ENCODE peak calls at places on chromosome 20, in eight cellular contexts. M is adipocyte; J is coronary artery; T is brain microvascular endothelial cell; Q is iPS DF 6.9; Y is SJSA1; W is cardiac muscle cell; N is CD4-positive, CD25-positive, alpha-beta regulatory T cell. B is an unnamed sample.

GRCh38 chr20:16601019-16601418 is 27.8 kb upstream of the KIF16B start:
- DNase-seq in W (no peak), T (no peak), Y (no peak), N (no peak), J (no peak), Q (no peak), M (no peak), B (no peak)

GRCh38 chr20:33328157-33328556 is 45.1 kb downstream of the BPIFB1 start:
- DNase-seq in W (no peak), N (no peak), M (no peak), Q (no peak), Y (no peak), J (no peak), T (no peak), B (no peak)

GRCh38 chr20:7010584-7010983 is 243.1 kb downstream of the BMP2 start:
- DNase-seq in M (no peak), Y (no peak), N (no peak), Q (no peak), T (no peak), W (no peak), J (no peak), B (no peak)

GRCh38 chr20:59813948-59814834 is 119.2 kb downstream of the SYCP2 start:
- DNase-seq in M (no peak), J (peak; percentile 62), Y (no peak), N (no peak), T (no peak), W (no peak), Q (no peak), B (no peak)

GRCh38 chr20:48772183-48772976 is 55.4 kb downstream of the PREX1 start:
- DNase-seq in Q (no peak), N (no peak), M (no peak), W (no peak), J (no peak), Y (no peak), T (no peak), B (no peak)

GRCh38 chr20:63592661-63593060 is 18.6 kb upstream of the HELZ2 start:
- DNase-seq in J (no peak), W (no peak), T (no peak), Y (no peak), M (no peak), Q (no peak), N (no peak), B (no peak)

GRCh38 chr20:14062171-14062570 is 66.9 kb downstream of the MACROD2 start:
- DNase-seq in J (no peak), N (no peak), M (no peak), T (no peak), W (no peak), Q (no peak), Y (no peak), B (no peak)

GRCh38 chr20:13694420-13695150 is 55.9 kb upstream of the TASP1 start:
- DNase-seq in W (no peak), M (peak; percentile 15), N (no peak), J (no peak), Q (no peak), T (no peak), Y (no peak), B (no peak)

GRCh38 chr20:40705413-40705812 is 16.4 kb upstream of the MAFB start:
- DNase-seq in Y (no peak), T (no peak), N (no peak), J (peak; percentile 43), M (no peak), Q (no peak), W (no peak), B (no peak)

GRCh38 chr20:11193241-11193640 is 519.4 kb upstream of the JAG1 start:
- DNase-seq in W (no peak), M (peak; percentile 28), T (no peak), Y (no peak), N (no peak), Q (no peak), J (no peak), B (no peak)

GRCh38 chr20:33211817-33212424 is 5.2 kb upstream of the BPIFA3 start:
- DNase-seq in Q (peak; percentile 37), Y (no peak), J (no peak), N (peak; percentile 4), T (peak; percentile 34), M (peak; percentile 22), W (peak; percentile 70), B (peak; percentile 84)

GRCh38 chr20:44342240-44342639 is 5.4 kb downstream of the R3HDML start:
- DNase-seq in Q (no peak), M (peak; percentile 11), Y (no peak), W (no peak), N (no peak), J (no peak), T (no peak), B (no peak)

GRCh38 chr20:32520927-32521203 is 64.3 kb downstream of the NOL4L start:
- DNase-seq in T (no peak), W (no peak), J (no peak), Y (no peak), N (no peak), M (no peak), Q (no peak), B (no peak)

GRCh38 chr20:1377984-1378742 is 14.7 kb downstream of the FKBP1A start:
- DNase-seq in W (no peak), N (no peak), J (no peak), M (no peak), Y (peak; percentile 37), T (no peak), Q (no peak), B (no peak)

GRCh38 chr20:6000851-6001250 is 50.4 kb downstream of the MCM8 start:
- DNase-seq in N (no peak), Y (no peak), J (no peak), M (no peak), Q (no peak), T (no peak), W (no peak), B (no peak)

GRCh38 chr20:5999783-6000182 is 49.3 kb downstream of the MCM8 start:
- DNase-seq in Y (no peak), M (no peak), N (no peak), T (no peak), W (no peak), Q (no peak), J (no peak), B (no peak)

GRCh38 chr20:5991623-5992441 is 41.4 kb downstream of the MCM8 start:
- DNase-seq in J (no peak), Q (no peak), T (peak; percentile 50), W (no peak), N (no peak), Y (no peak), M (peak; percentile 29), B (no peak)

GRCh38 chr20:5990946-5991345 is 40.5 kb downstream of the MCM8 start:
- DNase-seq in M (no peak), Q (no peak), N (no peak), J (no peak), W (no peak), Y (no peak), T (no peak), B (no peak)

DNA sequence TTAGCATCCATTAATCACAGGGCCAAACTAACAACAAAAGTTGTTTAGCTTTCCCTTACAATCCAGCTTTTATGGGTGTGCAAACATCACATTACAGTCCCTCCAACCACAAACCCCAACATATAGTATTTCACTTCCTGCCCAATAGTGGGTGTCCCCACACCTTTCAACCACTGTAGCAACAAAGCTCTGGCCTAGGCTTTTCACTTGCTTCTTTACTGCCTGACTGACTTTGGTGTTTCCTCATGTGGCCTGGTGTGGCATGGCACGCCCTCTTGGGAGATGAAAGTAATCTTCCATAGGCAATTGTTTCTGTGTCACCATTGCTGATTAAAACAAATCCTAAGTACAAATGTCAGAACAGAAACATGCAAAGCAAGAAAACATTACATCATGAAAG is 46.3 kb downstream of the MCM8 start:
- DNase-seq in W (no peak), Y (no peak), M (no peak), N (peak; percentile 39), Q (no peak), T (no peak), J (no peak), B (no peak)
- H3K4me3 ChIP-seq in W (no peak overlapping the region), Y (no peak overlapping the region), M (no peak overlapping the region), N (no peak overlapping the region), Q (no peak overlapping the region), T (no peak overlapping the region), J (no peak overlapping the region), B (no peak overlapping the region)

GRCh38 chr20:23188377-23189169 is 102.4 kb upstream of the CD93 start:
- DNase-seq in T (no peak), J (no peak), M (no peak), Y (no peak), N (no peak), Q (no peak), W (no peak), B (no peak)
- H3K4me3 ChIP-seq in T (no peak overlapping the region), J (peak overlapping the region; percentile 50), M (no peak overlapping the region), Y (no peak overlapping the region), N (no peak overlapping the region), Q (no peak overlapping the region), W (no peak overlapping the region), B (no peak overlapping the region)

GRCh38 chr20:62308102-62308822 is 5.5 kb downstream of the ADRM1 start:
- DNase-seq in W (no peak), J (no peak), T (no peak), Y (no peak), Q (no peak), N (no peak), M (no peak), B (no peak)
- H3K4me3 ChIP-seq in W (no peak overlapping the region), J (no peak overlapping the region), T (no peak overlapping the region), Y (no peak overlapping the region), Q (no peak overlapping the region), N (no peak overlapping the region), M (no peak overlapping the region), B (no peak overlapping the region)

DNA sequence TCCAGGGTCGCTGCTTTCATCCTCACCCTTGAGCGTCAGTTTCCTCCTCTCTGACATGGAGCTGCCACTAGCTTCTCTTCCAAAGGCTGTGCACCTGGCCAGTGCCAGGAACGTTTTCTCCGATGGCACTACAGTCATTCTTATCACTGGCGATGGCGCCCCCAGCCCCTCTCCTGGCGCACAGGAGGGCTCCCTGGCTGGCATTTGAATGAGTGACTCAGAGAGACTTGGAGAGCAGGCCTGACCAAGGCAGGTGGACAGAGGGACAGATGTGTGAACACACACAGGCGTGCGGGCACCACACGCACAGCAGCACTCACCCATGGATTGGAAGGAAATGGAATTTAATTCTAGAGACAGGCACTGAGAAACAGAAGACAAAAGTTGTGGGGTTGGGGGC is 77.6 kb downstream of the SRC start:
- DNase-seq in J (no peak), T (no peak), M (no peak), W (no peak), N (no peak), Y (no peak), Q (no peak), B (no peak)
- H3K4me3 ChIP-seq in J (no peak overlapping the region), T (no peak overlapping the region), M (no peak overlapping the region), W (no peak overlapping the region), N (no peak overlapping the region), Y (no peak overlapping the region), Q (no peak overlapping the region), B (no peak overlapping the region)

DNA sequence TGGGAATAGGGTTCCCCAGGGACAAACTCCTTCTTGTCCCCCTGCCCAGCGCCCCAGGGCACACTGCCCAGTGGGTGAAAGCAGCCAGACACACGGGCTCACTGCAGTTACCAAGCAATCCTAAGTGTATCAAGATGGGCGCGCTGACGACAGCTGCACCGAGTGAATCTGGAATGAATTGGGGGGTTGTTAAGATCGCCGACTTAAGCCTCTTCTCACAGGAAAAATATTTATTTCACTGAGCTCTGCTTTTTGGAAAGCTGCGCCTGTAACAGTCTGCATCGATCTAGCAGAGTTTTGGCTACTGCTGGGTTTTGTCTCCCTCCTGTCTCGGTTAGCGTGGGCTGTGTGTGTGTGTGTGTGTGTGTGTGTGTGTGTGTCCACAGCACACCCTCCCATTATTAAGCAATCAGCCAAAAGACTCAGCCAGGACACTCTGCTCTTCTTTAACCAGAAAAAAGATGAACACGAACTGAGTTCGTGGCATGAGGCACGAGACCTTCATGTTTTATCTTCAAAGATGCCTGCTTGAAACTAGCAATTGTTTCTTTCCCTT is 35.9 kb downstream of the RIPOR3 start:
- DNase-seq in Y (no peak), N (no peak), T (no peak), J (peak; percentile 82), M (peak; percentile 94), Q (no peak), W (no peak), B (no peak)
- H3K4me3 ChIP-seq in Y (no peak overlapping the region), N (no peak overlapping the region), T (peak overlapping the region; percentile 17), J (peak overlapping the region; percentile 59), M (peak overlapping the region; percentile 55), Q (no peak overlapping the region), W (no peak overlapping the region), B (no peak overlapping the region)